ENCODE peak calls at places on chromosomes 11 and 22, in five cellular contexts. One of them, this sample, is unnamed.
A peak's percentile ranks its signal among the peaks of the same experiment; 100 is the strongest.

GRCh38 chr11:65434057-65434666 is 11.6 kb downstream of the NEAT1 start:
- DNase-seq in choroid plexus epithelial cell: peak; percentile 70
- DNase-seq in foreskin fibroblast: no peak
- DNase-seq in progenitor cell of endocrine pancreas: no peak
- DNase-seq in left ventricle myocardium inferior: no peak
- DNase-seq in this sample: peak; percentile 56

GRCh38 chr11:102226702-102227101 is 90.6 kb upstream of the BIRC3 start:
- DNase-seq in choroid plexus epithelial cell: peak; percentile 82
- DNase-seq in foreskin fibroblast: peak; percentile 31
- DNase-seq in progenitor cell of endocrine pancreas: no peak
- DNase-seq in left ventricle myocardium inferior: no peak
- DNase-seq in this sample: peak; percentile 82

GRCh38 chr11:10379022-10379421 is 74.1 kb downstream of the ADM start:
- DNase-seq in choroid plexus epithelial cell: peak; percentile 39
- DNase-seq in foreskin fibroblast: no peak
- DNase-seq in progenitor cell of endocrine pancreas: no peak
- DNase-seq in left ventricle myocardium inferior: no peak
- DNase-seq in this sample: peak; percentile 55

GRCh38 chr11:17683378-17684161 is 35.8 kb upstream of the MYOD1 start:
- DNase-seq in choroid plexus epithelial cell: peak; percentile 55
- DNase-seq in foreskin fibroblast: peak; percentile 48
- DNase-seq in progenitor cell of endocrine pancreas: no peak
- DNase-seq in left ventricle myocardium inferior: no peak
- DNase-seq in this sample: peak; percentile 48

GRCh38 chr11:115659061-115659963 is 155.1 kb upstream of the CADM1 start:
- DNase-seq in choroid plexus epithelial cell: no peak
- DNase-seq in foreskin fibroblast: no peak
- DNase-seq in progenitor cell of endocrine pancreas: peak; percentile 33
- DNase-seq in left ventricle myocardium inferior: peak; percentile 45
- DNase-seq in this sample: no peak

GRCh38 chr11:121540627-121541026 is 87.9 kb upstream of the SORL1-AS1 start:
- DNase-seq in choroid plexus epithelial cell: no peak
- DNase-seq in foreskin fibroblast: no peak
- DNase-seq in progenitor cell of endocrine pancreas: no peak
- DNase-seq in left ventricle myocardium inferior: no peak
- DNase-seq in this sample: no peak

GRCh38 chr11:104883342-104883741 is 14.9 kb downstream of the CASP12 start:
- DNase-seq in choroid plexus epithelial cell: no peak
- DNase-seq in foreskin fibroblast: no peak
- DNase-seq in progenitor cell of endocrine pancreas: no peak
- DNase-seq in left ventricle myocardium inferior: no peak
- DNase-seq in this sample: no peak

GRCh38 chr11:11028017-11028692 is 170.3 kb upstream of the ZBED5 start:
- DNase-seq in choroid plexus epithelial cell: peak; percentile 71
- DNase-seq in foreskin fibroblast: no peak
- DNase-seq in progenitor cell of endocrine pancreas: peak; percentile 56
- DNase-seq in left ventricle myocardium inferior: peak; percentile 69
- DNase-seq in this sample: peak; percentile 61

GRCh38 chr11:35214181-35214770 is 75.3 kb downstream of the CD44 start:
- DNase-seq in choroid plexus epithelial cell: peak; percentile 82
- DNase-seq in foreskin fibroblast: no peak
- DNase-seq in progenitor cell of endocrine pancreas: no peak
- DNase-seq in left ventricle myocardium inferior: no peak
- DNase-seq in this sample: no peak

GRCh38 chr11:116703421-116703820 is 69.4 kb downstream of the BUD13 start:
- DNase-seq in choroid plexus epithelial cell: no peak
- DNase-seq in foreskin fibroblast: no peak
- DNase-seq in progenitor cell of endocrine pancreas: no peak
- DNase-seq in left ventricle myocardium inferior: no peak
- DNase-seq in this sample: peak; percentile 3

GRCh38 chr22:50082961-50083461 is 2.2 kb downstream of the MLC1 start:
- DNase-seq in choroid plexus epithelial cell: no peak
- DNase-seq in foreskin fibroblast: no peak
- DNase-seq in progenitor cell of endocrine pancreas: no peak
- DNase-seq in left ventricle myocardium inferior: no peak
- DNase-seq in this sample: no peak

GRCh38 chr11:130647371-130647770 is 198.9 kb downstream of the ADAMTS15 start:
- DNase-seq in choroid plexus epithelial cell: no peak
- DNase-seq in foreskin fibroblast: no peak
- DNase-seq in progenitor cell of endocrine pancreas: no peak
- DNase-seq in left ventricle myocardium inferior: no peak
- DNase-seq in this sample: no peak

GRCh38 chr11:60261014-60261413 is 18.1 kb upstream of the MS4A4E start:
- DNase-seq in choroid plexus epithelial cell: no peak
- DNase-seq in foreskin fibroblast: no peak
- DNase-seq in progenitor cell of endocrine pancreas: no peak
- DNase-seq in left ventricle myocardium inferior: no peak
- DNase-seq in this sample: no peak

GRCh38 chr11:129055196-129055595 is 112.5 kb upstream of the TP53AIP1 start:
- DNase-seq in choroid plexus epithelial cell: no peak
- DNase-seq in foreskin fibroblast: no peak
- DNase-seq in progenitor cell of endocrine pancreas: no peak
- DNase-seq in left ventricle myocardium inferior: no peak
- DNase-seq in this sample: no peak

GRCh38 chr11:112620621-112621394 is 340.4 kb upstream of the NCAM1 start:
- DNase-seq in choroid plexus epithelial cell: peak; percentile 12
- DNase-seq in foreskin fibroblast: no peak
- DNase-seq in progenitor cell of endocrine pancreas: no peak
- DNase-seq in left ventricle myocardium inferior: no peak
- DNase-seq in this sample: peak; percentile 24

GRCh38 chr11:128548655-128549255 is 38.6 kb downstream of the ETS1 start:
- DNase-seq in choroid plexus epithelial cell: peak; percentile 56
- DNase-seq in foreskin fibroblast: no peak
- DNase-seq in progenitor cell of endocrine pancreas: no peak
- DNase-seq in left ventricle myocardium inferior: peak; percentile 78
- DNase-seq in this sample: peak; percentile 56

GRCh38 chr11:77710358-77710757 is 72.8 kb upstream of the CLNS1A start:
- DNase-seq in choroid plexus epithelial cell: peak; percentile 67
- DNase-seq in foreskin fibroblast: no peak
- DNase-seq in progenitor cell of endocrine pancreas: no peak
- DNase-seq in left ventricle myocardium inferior: no peak
- DNase-seq in this sample: peak; percentile 27

GRCh38 chr11:75845324-75845723 is 30.3 kb downstream of the UVRAG start:
- DNase-seq in choroid plexus epithelial cell: no peak
- DNase-seq in foreskin fibroblast: no peak
- DNase-seq in progenitor cell of endocrine pancreas: no peak
- DNase-seq in left ventricle myocardium inferior: no peak
- DNase-seq in this sample: no peak

GRCh38 chr11:6443269-6444003 is 2.6 kb upstream of the HPX start:
- DNase-seq in choroid plexus epithelial cell: peak; percentile 82
- DNase-seq in foreskin fibroblast: peak; percentile 34
- DNase-seq in progenitor cell of endocrine pancreas: no peak
- DNase-seq in left ventricle myocardium inferior: peak; percentile 44
- DNase-seq in this sample: peak; percentile 69

GRCh38 chr11:131977231-131977630 is 606.8 kb downstream of the NTM start:
- DNase-seq in choroid plexus epithelial cell: peak; percentile 48
- DNase-seq in foreskin fibroblast: peak; percentile 55
- DNase-seq in progenitor cell of endocrine pancreas: no peak
- DNase-seq in left ventricle myocardium inferior: no peak
- DNase-seq in this sample: peak; percentile 23

GRCh38 chr11:849951-850776 is 7.5 kb downstream of the TSPAN4 start:
- DNase-seq in choroid plexus epithelial cell: no peak
- DNase-seq in foreskin fibroblast: no peak
- DNase-seq in progenitor cell of endocrine pancreas: no peak
- DNase-seq in left ventricle myocardium inferior: no peak
- DNase-seq in this sample: no peak

DNA sequence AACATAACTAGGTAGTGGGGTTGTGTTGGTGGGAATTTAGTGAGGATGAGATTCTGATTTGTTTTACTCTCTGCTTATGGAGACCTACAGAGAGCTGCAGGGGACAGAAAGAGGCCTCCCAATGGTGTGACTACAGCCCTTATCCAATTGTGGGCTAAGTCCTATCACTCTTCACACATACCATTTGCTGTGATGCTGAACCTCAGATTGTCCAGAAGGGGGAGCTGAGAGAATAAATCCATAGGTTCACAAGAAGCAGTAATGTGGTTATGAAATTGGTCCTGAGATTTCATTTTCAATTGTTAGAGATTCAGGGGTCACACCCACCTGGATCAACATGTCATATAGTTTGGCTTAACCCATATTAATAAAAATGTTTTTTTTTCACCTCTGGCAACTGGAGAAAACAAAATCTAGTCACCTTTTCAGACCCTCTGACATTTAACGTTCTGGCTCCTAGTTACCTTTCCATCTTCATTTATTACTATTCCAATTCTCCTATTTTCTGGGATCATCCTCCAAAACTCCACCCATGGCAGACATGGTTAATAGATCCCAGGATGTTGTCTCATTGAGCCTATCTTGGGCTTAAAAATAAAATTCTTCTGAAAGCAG is 53.3 kb upstream of the PTPN5 start:
- DNase-seq in choroid plexus epithelial cell: peak; percentile 72
- DNase-seq in foreskin fibroblast: peak; percentile 7
- DNase-seq in progenitor cell of endocrine pancreas: no peak
- DNase-seq in left ventricle myocardium inferior: no peak
- DNase-seq in this sample: peak; percentile 44
- TF ChIP-seq CTCF in choroid plexus epithelial cell: peak; percentile 77
- TF ChIP-seq CTCF in foreskin fibroblast: peak; percentile 72
- TF ChIP-seq CTCF in progenitor cell of endocrine pancreas: peak; percentile 65
- TF ChIP-seq CTCF in left ventricle myocardium inferior: peak; percentile 59
- TF ChIP-seq CTCF in this sample: peak; percentile 82

GRCh38 chr11:119991669-119992068 is 146.2 kb downstream of the TRIM29 start:
- DNase-seq in choroid plexus epithelial cell: no peak
- DNase-seq in foreskin fibroblast: no peak
- DNase-seq in progenitor cell of endocrine pancreas: no peak
- DNase-seq in left ventricle myocardium inferior: no peak
- DNase-seq in this sample: no peak

GRCh38 chr11:119995730-119996491 is 142.0 kb downstream of the TRIM29 start:
- DNase-seq in choroid plexus epithelial cell: no peak
- DNase-seq in foreskin fibroblast: no peak
- DNase-seq in progenitor cell of endocrine pancreas: no peak
- DNase-seq in left ventricle myocardium inferior: no peak
- DNase-seq in this sample: no peak

GRCh38 chr11:119992171-119993051 is 145.5 kb downstream of the TRIM29 start:
- DNase-seq in choroid plexus epithelial cell: no peak
- DNase-seq in foreskin fibroblast: no peak
- DNase-seq in progenitor cell of endocrine pancreas: no peak
- DNase-seq in left ventricle myocardium inferior: no peak
- DNase-seq in this sample: no peak

GRCh38 chr11:119991022-119991404 is 146.9 kb downstream of the TRIM29 start:
- DNase-seq in choroid plexus epithelial cell: no peak
- DNase-seq in foreskin fibroblast: no peak
- DNase-seq in progenitor cell of endocrine pancreas: no peak
- DNase-seq in left ventricle myocardium inferior: no peak
- DNase-seq in this sample: no peak

DNA sequence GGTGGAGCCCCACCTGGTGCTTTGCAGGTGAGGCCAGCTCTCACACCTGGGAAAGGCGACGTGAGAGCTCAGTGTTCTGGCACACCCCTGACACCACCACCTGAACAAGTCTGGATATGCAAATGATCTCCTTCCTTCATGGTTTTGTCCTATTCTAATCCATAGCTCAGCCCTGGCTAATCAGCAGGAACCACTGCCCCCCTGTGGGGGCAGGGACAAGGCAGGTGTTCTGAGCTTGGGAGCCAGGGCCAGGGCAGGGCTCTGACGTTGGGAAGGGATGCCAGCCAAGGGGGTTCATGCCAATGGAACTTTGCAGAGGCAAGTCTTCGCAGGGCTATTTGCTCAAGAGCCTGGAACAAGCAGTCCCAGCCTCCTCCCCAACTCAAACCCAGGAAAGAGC is 144.2 kb downstream of the TRIM29 start:
- DNase-seq in choroid plexus epithelial cell: no peak
- DNase-seq in foreskin fibroblast: no peak
- DNase-seq in progenitor cell of endocrine pancreas: no peak
- DNase-seq in left ventricle myocardium inferior: no peak
- DNase-seq in this sample: no peak
- TF ChIP-seq CTCF in choroid plexus epithelial cell: no peak
- TF ChIP-seq CTCF in foreskin fibroblast: no peak
- TF ChIP-seq CTCF in progenitor cell of endocrine pancreas: peak; percentile 38
- TF ChIP-seq CTCF in left ventricle myocardium inferior: peak; percentile 25
- TF ChIP-seq CTCF in this sample: no peak

GRCh38 chr22:19505735-19506126 is 18.5 kb downstream of the CLDN5 start:
- DNase-seq in choroid plexus epithelial cell: no peak
- DNase-seq in foreskin fibroblast: no peak
- DNase-seq in progenitor cell of endocrine pancreas: no peak
- DNase-seq in left ventricle myocardium inferior: no peak
- DNase-seq in this sample: no peak

GRCh38 chr22:19501897-19502447 is 22.2 kb downstream of the CLDN5 start:
- DNase-seq in choroid plexus epithelial cell: no peak
- DNase-seq in foreskin fibroblast: no peak
- DNase-seq in progenitor cell of endocrine pancreas: no peak
- DNase-seq in left ventricle myocardium inferior: no peak
- DNase-seq in this sample: no peak

GRCh38 chr22:19504900-19505734 is 19.1 kb downstream of the CLDN5 start:
- DNase-seq in choroid plexus epithelial cell: no peak
- DNase-seq in foreskin fibroblast: no peak
- DNase-seq in progenitor cell of endocrine pancreas: no peak
- DNase-seq in left ventricle myocardium inferior: no peak
- DNase-seq in this sample: no peak

GRCh38 chr22:19503367-19503766 is 20.8 kb downstream of the CLDN5 start:
- DNase-seq in choroid plexus epithelial cell: no peak
- DNase-seq in foreskin fibroblast: no peak
- DNase-seq in progenitor cell of endocrine pancreas: no peak
- DNase-seq in left ventricle myocardium inferior: no peak
- DNase-seq in this sample: no peak

GRCh38 chr22:19503869-19504268 is 20.3 kb downstream of the CLDN5 start:
- DNase-seq in choroid plexus epithelial cell: no peak
- DNase-seq in foreskin fibroblast: no peak
- DNase-seq in progenitor cell of endocrine pancreas: no peak
- DNase-seq in left ventricle myocardium inferior: no peak
- DNase-seq in this sample: no peak
- TF ChIP-seq CTCF in choroid plexus epithelial cell: peak; percentile 15
- TF ChIP-seq CTCF in foreskin fibroblast: no peak
- TF ChIP-seq CTCF in progenitor cell of endocrine pancreas: peak; percentile 11
- TF ChIP-seq CTCF in left ventricle myocardium inferior: no peak
- TF ChIP-seq CTCF in this sample: no peak

GRCh38 chr22:45503071-45503815 is 560 bp downstream of the FBLN1 start:
- DNase-seq in choroid plexus epithelial cell: no peak
- DNase-seq in foreskin fibroblast: no peak
- DNase-seq in progenitor cell of endocrine pancreas: no peak
- DNase-seq in left ventricle myocardium inferior: no peak
- DNase-seq in this sample: no peak

GRCh38 chr22:45499746-45500145 is 2.9 kb upstream of the FBLN1 start:
- DNase-seq in choroid plexus epithelial cell: no peak
- DNase-seq in foreskin fibroblast: no peak
- DNase-seq in progenitor cell of endocrine pancreas: no peak
- DNase-seq in left ventricle myocardium inferior: peak; percentile 76
- DNase-seq in this sample: no peak

GRCh38 chr22:45504703-45505341 is 2.1 kb downstream of the FBLN1 start:
- DNase-seq in choroid plexus epithelial cell: peak; percentile 55
- DNase-seq in foreskin fibroblast: no peak
- DNase-seq in progenitor cell of endocrine pancreas: peak; percentile 20
- DNase-seq in left ventricle myocardium inferior: peak; percentile 73
- DNase-seq in this sample: peak; percentile 55

GRCh38 chr22:45503816-45504702 is 1.4 kb downstream of the FBLN1 start:
- DNase-seq in choroid plexus epithelial cell: peak; percentile 80
- DNase-seq in foreskin fibroblast: peak; percentile 40
- DNase-seq in progenitor cell of endocrine pancreas: no peak
- DNase-seq in left ventricle myocardium inferior: no peak
- DNase-seq in this sample: peak; percentile 33

GRCh38 chr22:45502215-45503070 is at the start of gene FBLN1:
- DNase-seq in choroid plexus epithelial cell: no peak
- DNase-seq in foreskin fibroblast: peak; percentile 62
- DNase-seq in progenitor cell of endocrine pancreas: peak; percentile 71
- DNase-seq in left ventricle myocardium inferior: peak; percentile 65
- DNase-seq in this sample: no peak
- TF ChIP-seq CTCF in choroid plexus epithelial cell: no peak
- TF ChIP-seq CTCF in foreskin fibroblast: peak; percentile 27
- TF ChIP-seq CTCF in progenitor cell of endocrine pancreas: peak; percentile 51
- TF ChIP-seq CTCF in left ventricle myocardium inferior: no peak
- TF ChIP-seq CTCF in this sample: no peak